ENCODE peak calls at places on chromosomes 7 and 10, in eight cellular contexts. F is brain microvascular endothelial cell; E is Peyer's patch; J is CD8-positive, alpha-beta T cell; Z is left lung; C is left ventricle myocardium inferior; D is colonic mucosa; R is breast epithelium. H is an unnamed sample.
A peak's percentile ranks its signal among the peaks of the same experiment; 100 is the strongest.

GRCh38 chr10:21526952-21527633 is 1.6 kb upstream of the SKIDA1 start:
- DNase-seq in R (no peak), F (peak; percentile 42), D (peak; percentile 64), J (no peak), Z (peak; percentile 73), C (peak; percentile 81), E (peak; percentile 73), H (peak; percentile 34)

GRCh38 chr7:85516675-85517074 is 329.8 kb upstream of the SEMA3D start:
- DNase-seq in C (no peak), E (no peak), J (no peak), Z (no peak), R (no peak), D (no peak), F (peak; percentile 11), H (no peak)

GRCh38 chr7:68321776-68322496 is 1276.3 kb upstream of the AUTS2 start:
- DNase-seq in C (no peak), E (no peak), R (no peak), D (no peak), J (no peak), Z (no peak), F (no peak), H (no peak)

GRCh38 chr10:92891885-92892705 is 43.8 kb downstream of the EXOC6 start:
- DNase-seq in R (peak; percentile 68), Z (peak; percentile 45), C (no peak), F (peak; percentile 84), J (no peak), D (peak; percentile 74), E (peak; percentile 90), H (peak; percentile 92)

GRCh38 chr7:21352540-21353387 is 75.1 kb upstream of the SP4 start:
- DNase-seq in F (no peak), E (no peak), J (no peak), D (no peak), R (no peak), Z (no peak), C (no peak), H (no peak)

GRCh38 chr10:133140417-133141143 is 19.4 kb upstream of the KNDC1 start:
- DNase-seq in Z (peak; percentile 27), R (no peak), D (no peak), J (no peak), E (peak; percentile 40), F (no peak), C (no peak), H (no peak)

GRCh38 chr10:1607466-1607865 is 129.9 kb downstream of the ADARB2 start:
- DNase-seq in C (no peak), E (no peak), J (no peak), D (no peak), R (no peak), Z (no peak), F (no peak), H (no peak)

GRCh38 chr10:3662775-3663174 is 122.2 kb downstream of the KLF6 start:
- DNase-seq in F (no peak), E (no peak), Z (no peak), D (no peak), J (no peak), R (no peak), C (no peak), H (no peak)

GRCh38 chr7:98399462-98399861 is 1.4 kb downstream of the BAIAP2L1 start:
- DNase-seq in R (no peak), D (no peak), Z (no peak), F (no peak), C (no peak), J (no peak), E (no peak), H (no peak)

GRCh38 chr10:22476601-22477364 is 131.5 kb downstream of the SPAG6 start:
- DNase-seq in E (no peak), R (no peak), F (no peak), Z (no peak), C (no peak), D (no peak), J (no peak), H (no peak)

GRCh38 chr10:29634764-29635625 is at the start of gene SVIL:
- DNase-seq in C (peak; percentile 64), F (peak; percentile 92), D (peak; percentile 78), J (no peak), Z (peak; percentile 73), E (peak; percentile 62), R (peak; percentile 76), H (peak; percentile 61)

GRCh38 chr10:35631404-35631803 is 10.7 kb downstream of the FZD8 start:
- DNase-seq in F (no peak), J (no peak), E (no peak), D (no peak), Z (no peak), C (no peak), R (no peak), H (no peak)

GRCh38 chr7:87414400-87415188 is 60.9 kb downstream of the ABCB4 start:
- DNase-seq in J (no peak), Z (no peak), C (no peak), E (no peak), D (no peak), R (no peak), F (no peak), H (no peak)

GRCh38 chr10:43231523-43232078 is 35.3 kb downstream of the RASGEF1A start:
- DNase-seq in J (peak; percentile 64), R (no peak), D (no peak), Z (peak; percentile 27), E (peak; percentile 76), C (peak; percentile 5), F (no peak), H (no peak)

GRCh38 chr10:92407305-92408016 is 116.5 kb downstream of the MARCHF5 start:
- DNase-seq in E (no peak), F (no peak), J (no peak), D (no peak), R (no peak), Z (peak; percentile 41), C (no peak), H (no peak)

GRCh38 chr7:143305423-143306070 is 10.4 kb upstream of the CLCN1 start:
- DNase-seq in R (peak; percentile 63), C (peak; percentile 79), J (peak; percentile 70), D (peak; percentile 90), F (peak; percentile 48), Z (peak; percentile 56), E (peak; percentile 94), H (no peak)

GRCh38 chr10:3886666-3887251 is 101.8 kb upstream of the KLF6 start:
- DNase-seq in F (peak; percentile 96), E (peak; percentile 71), C (no peak), J (no peak), R (peak; percentile 67), D (no peak), Z (no peak), H (peak; percentile 48)

GRCh38 chr7:79361214-79361613 is 92.3 kb downstream of the MAGI2 start:
- DNase-seq in C (no peak), Z (no peak), D (no peak), R (no peak), E (no peak), F (no peak), J (no peak), H (no peak)
- TF ChIP-seq CTCF in C (no peak), Z (no peak), D (no peak), R (no peak), E (no peak), F (peak; percentile 17), J (no peak), H (no peak)

GRCh38 chr7:1943326-1943725 is 273.2 kb downstream of the ELFN1 start:
- DNase-seq in R (no peak), C (peak; percentile 2), J (no peak), F (no peak), D (no peak), Z (peak; percentile 26), E (no peak), H (no peak)

GRCh38 chr7:1941464-1942025 is 271.5 kb downstream of the ELFN1 start:
- DNase-seq in C (peak; percentile 14), F (no peak), R (no peak), J (no peak), Z (peak; percentile 29), E (no peak), D (no peak), H (no peak)

GRCh38 chr7:1940863-1941262 is 270.8 kb downstream of the ELFN1 start:
- DNase-seq in F (no peak), D (no peak), Z (peak; percentile 48), J (no peak), C (peak; percentile 23), R (no peak), E (no peak), H (no peak)

GRCh38 chr7:1942704-1943294 is 272.7 kb downstream of the ELFN1 start:
- DNase-seq in D (no peak), Z (peak; percentile 28), F (no peak), C (peak; percentile 2), E (no peak), J (no peak), R (no peak), H (no peak)

GRCh38 chr7:1942026-1942703 is 272.1 kb downstream of the ELFN1 start:
- DNase-seq in C (peak; percentile 10), E (no peak), D (no peak), Z (peak; percentile 28), J (no peak), R (no peak), F (no peak), H (no peak)
- H3K27ac ChIP-seq in C (no peak overlapping the region), E (no peak overlapping the region), D (no peak overlapping the region), Z (no peak overlapping the region), J (no peak overlapping the region), R (no peak overlapping the region), F (no peak overlapping the region), H (no peak overlapping the region)

GRCh38 chr7:54565432-54565831 is 23.3 kb downstream of the VSTM2A start:
- DNase-seq in J (no peak), F (no peak), E (no peak), D (no peak), C (no peak), R (no peak), Z (no peak), H (no peak)

GRCh38 chr7:54560726-54561125 is 18.6 kb downstream of the VSTM2A start:
- DNase-seq in C (no peak), Z (no peak), E (no peak), D (no peak), F (no peak), R (no peak), J (no peak), H (no peak)

GRCh38 chr7:54560183-54560582 is 18.0 kb downstream of the VSTM2A start:
- DNase-seq in Z (no peak), C (no peak), E (no peak), R (no peak), J (no peak), D (no peak), F (no peak), H (no peak)

GRCh38 chr7:54559401-54559800 is 17.2 kb downstream of the VSTM2A start:
- DNase-seq in D (no peak), C (no peak), J (no peak), R (no peak), F (no peak), Z (no peak), E (no peak), H (no peak)

GRCh38 chr7:54563329-54563916 is 21.2 kb downstream of the VSTM2A start:
- DNase-seq in R (no peak), C (no peak), F (no peak), E (no peak), J (no peak), D (no peak), Z (no peak), H (no peak)
- TF ChIP-seq CTCF in R (no peak), C (no peak), F (no peak), E (no peak), J (no peak), D (no peak), Z (no peak), H (no peak)

DNA sequence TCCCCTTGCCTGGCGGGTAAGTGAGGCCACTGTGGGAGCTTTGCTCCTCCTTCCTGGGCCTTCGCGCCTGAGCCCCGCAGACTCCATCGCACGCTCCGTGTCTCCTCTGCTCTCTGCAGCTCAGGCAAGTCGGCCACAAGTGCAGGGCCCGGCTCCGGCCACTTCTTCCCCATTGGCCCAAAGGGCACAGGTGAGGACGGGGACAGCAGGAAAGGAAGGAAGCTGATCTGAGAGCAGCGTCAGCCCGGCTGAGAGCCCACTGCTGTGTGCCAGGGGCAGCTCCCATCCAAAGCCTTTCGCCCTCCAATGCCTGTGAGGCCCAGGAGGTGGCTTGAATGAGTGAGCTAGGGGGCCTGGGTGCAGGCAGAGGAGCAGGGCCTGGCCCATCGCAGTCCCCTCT is 33.7 kb upstream of the RHEB start:
- DNase-seq in C (no peak), R (no peak), E (no peak), F (no peak), D (no peak), Z (no peak), J (no peak), H (no peak)
- H3K27ac ChIP-seq in C (no peak overlapping the region), R (peak overlapping the region; percentile 75), E (no peak overlapping the region), F (no peak overlapping the region), D (no peak overlapping the region), Z (no peak overlapping the region), J (no peak overlapping the region), H (no peak overlapping the region)

H was measured in RWPE1.